ENCODE peak calls at places on chromosomes 7 and 10, in six cellular contexts. One of them, this sample, is unnamed.

GRCh38 chr10:67666416-67667043 is 29.5 kb downstream of the CTNNA3 start:
- DNase-seq in sigmoid colon: no peak
- DNase-seq in K562: peak
- DNase-seq in IMR-90: peak
- DNase-seq in NB4: peak
- DNase-seq in esophagus squamous epithelium: no peak
- DNase-seq in this sample: peak

GRCh38 chr7:28328822-28329615 is 83.3 kb upstream of the CREB5 start:
- DNase-seq in sigmoid colon: no peak
- DNase-seq in K562: no peak
- DNase-seq in IMR-90: no peak
- DNase-seq in NB4: no peak
- DNase-seq in esophagus squamous epithelium: no peak
- DNase-seq in this sample: no peak

GRCh38 chr10:52615349-52615748 is 157.2 kb downstream of the MBL2 start:
- DNase-seq in sigmoid colon: no peak
- DNase-seq in K562: no peak
- DNase-seq in IMR-90: peak
- DNase-seq in NB4: no peak
- DNase-seq in esophagus squamous epithelium: no peak
- DNase-seq in this sample: no peak

GRCh38 chr7:19410096-19410495 is 264.9 kb upstream of the FERD3L start:
- DNase-seq in sigmoid colon: no peak
- DNase-seq in K562: no peak
- DNase-seq in IMR-90: peak
- DNase-seq in NB4: no peak
- DNase-seq in esophagus squamous epithelium: no peak
- DNase-seq in this sample: no peak

GRCh38 chr7:30894866-30895408 is 16.7 kb upstream of the AQP1 start:
- DNase-seq in sigmoid colon: no peak
- DNase-seq in K562: no peak
- DNase-seq in IMR-90: no peak
- DNase-seq in NB4: peak
- DNase-seq in esophagus squamous epithelium: no peak
- DNase-seq in this sample: peak

GRCh38 chr10:102542800-102543418 is 39.1 kb downstream of the SUFU start:
- DNase-seq in sigmoid colon: no peak
- DNase-seq in K562: no peak
- DNase-seq in IMR-90: peak
- DNase-seq in NB4: no peak
- DNase-seq in esophagus squamous epithelium: no peak
- DNase-seq in this sample: no peak

GRCh38 chr7:5375925-5376324 is 47.7 kb downstream of the TNRC18 start:
- DNase-seq in sigmoid colon: no peak
- DNase-seq in K562: no peak
- DNase-seq in IMR-90: no peak
- DNase-seq in NB4: peak
- DNase-seq in esophagus squamous epithelium: no peak
- DNase-seq in this sample: no peak

GRCh38 chr10:71718165-71718678 is 1.4 kb downstream of the C10orf105 start:
- DNase-seq in sigmoid colon: no peak
- DNase-seq in K562: no peak
- DNase-seq in IMR-90: no peak
- DNase-seq in NB4: no peak
- DNase-seq in esophagus squamous epithelium: no peak
- DNase-seq in this sample: no peak

GRCh38 chr7:114345494-114345893 is 69.1 kb upstream of the FOXP2 start:
- DNase-seq in sigmoid colon: no peak
- DNase-seq in K562: no peak
- DNase-seq in IMR-90: peak
- DNase-seq in NB4: no peak
- DNase-seq in esophagus squamous epithelium: no peak
- DNase-seq in this sample: no peak

GRCh38 chr10:45419673-45420020 is 45.6 kb downstream of the ALOX5 start:
- DNase-seq in sigmoid colon: no peak
- DNase-seq in K562: peak
- DNase-seq in IMR-90: no peak
- DNase-seq in NB4: no peak
- DNase-seq in esophagus squamous epithelium: no peak
- DNase-seq in this sample: no peak

DNA sequence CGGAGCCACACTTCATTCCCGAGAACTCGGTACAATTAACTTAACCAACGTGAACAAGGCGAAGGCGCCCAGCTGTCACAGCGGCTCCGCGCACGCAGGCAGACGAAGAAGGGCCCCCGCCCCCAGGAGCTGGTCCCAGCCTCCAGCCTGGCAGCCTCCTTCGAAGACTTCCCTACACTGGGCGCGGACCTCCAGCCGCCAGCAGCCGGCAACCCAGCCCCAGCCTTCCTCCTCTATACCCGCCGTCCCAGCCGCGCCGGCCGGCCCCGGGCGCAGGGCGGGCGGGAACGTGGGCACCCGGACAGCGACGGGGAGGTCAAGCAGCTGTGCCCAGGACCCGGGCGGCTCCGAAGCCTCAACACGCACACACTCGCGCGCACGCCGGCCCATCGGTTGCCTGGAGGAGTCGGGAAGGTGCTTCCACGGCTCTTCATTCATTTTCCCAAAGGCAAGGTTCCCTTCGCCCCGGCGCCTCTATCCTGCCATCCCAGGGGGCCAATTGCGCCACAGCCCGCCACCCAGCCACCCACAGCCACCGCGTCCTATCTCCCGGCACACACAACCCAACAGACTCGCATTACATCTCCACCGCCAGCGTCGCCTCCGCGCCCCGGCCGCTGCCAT is 1.6 kb downstream of the CHST15 start:
- DNase-seq in sigmoid colon: peak
- DNase-seq in K562: no peak
- DNase-seq in IMR-90: no peak
- DNase-seq in NB4: no peak
- DNase-seq in esophagus squamous epithelium: no peak
- DNase-seq in this sample: no peak
- TF ChIP-seq POLR2A in sigmoid colon: no peak
- TF ChIP-seq POLR2A in K562: no peak
- TF ChIP-seq POLR2A in IMR-90: no peak
- TF ChIP-seq POLR2A in NB4: no peak
- TF ChIP-seq POLR2A in esophagus squamous epithelium: no peak
- TF ChIP-seq POLR2A in this sample: no peak

GRCh38 chr7:139830779-139831498 is 1.9 kb downstream of the TBXAS1 start:
- DNase-seq in sigmoid colon: no peak
- DNase-seq in K562: no peak
- DNase-seq in IMR-90: no peak
- DNase-seq in NB4: peak
- DNase-seq in esophagus squamous epithelium: no peak
- DNase-seq in this sample: no peak

GRCh38 chr7:139830292-139830691 is 1.2 kb downstream of the TBXAS1 start:
- DNase-seq in sigmoid colon: no peak
- DNase-seq in K562: no peak
- DNase-seq in IMR-90: no peak
- DNase-seq in NB4: no peak
- DNase-seq in esophagus squamous epithelium: no peak
- DNase-seq in this sample: no peak

GRCh38 chr7:139828446-139828845 is 618 bp upstream of the TBXAS1 start:
- DNase-seq in sigmoid colon: no peak
- DNase-seq in K562: no peak
- DNase-seq in IMR-90: no peak
- DNase-seq in NB4: peak
- DNase-seq in esophagus squamous epithelium: no peak
- DNase-seq in this sample: no peak

GRCh38 chr7:139829654-139830130 is 628 bp downstream of the TBXAS1 start:
- DNase-seq in sigmoid colon: no peak
- DNase-seq in K562: no peak
- DNase-seq in IMR-90: peak
- DNase-seq in NB4: peak
- DNase-seq in esophagus squamous epithelium: no peak
- DNase-seq in this sample: no peak

GRCh38 chr7:139828880-139829653 is at the start of gene TBXAS1:
- DNase-seq in sigmoid colon: no peak
- DNase-seq in K562: no peak
- DNase-seq in IMR-90: peak
- DNase-seq in NB4: peak
- DNase-seq in esophagus squamous epithelium: no peak
- DNase-seq in this sample: no peak
- TF ChIP-seq POLR2A in sigmoid colon: no peak
- TF ChIP-seq POLR2A in K562: no peak
- TF ChIP-seq POLR2A in IMR-90: no peak
- TF ChIP-seq POLR2A in NB4: peak
- TF ChIP-seq POLR2A in esophagus squamous epithelium: no peak
- TF ChIP-seq POLR2A in this sample: no peak

GRCh38 chr7:150629347-150629746 is 2.8 kb downstream of the GIMAP6 start:
- DNase-seq in sigmoid colon: no peak
- DNase-seq in K562: no peak
- DNase-seq in IMR-90: no peak
- DNase-seq in NB4: no peak
- DNase-seq in esophagus squamous epithelium: no peak
- DNase-seq in this sample: no peak
- TF ChIP-seq POLR2A in sigmoid colon: no peak
- TF ChIP-seq POLR2A in K562: no peak
- TF ChIP-seq POLR2A in IMR-90: no peak
- TF ChIP-seq POLR2A in NB4: no peak
- TF ChIP-seq POLR2A in esophagus squamous epithelium: no peak
- TF ChIP-seq POLR2A in this sample: no peak

DNA sequence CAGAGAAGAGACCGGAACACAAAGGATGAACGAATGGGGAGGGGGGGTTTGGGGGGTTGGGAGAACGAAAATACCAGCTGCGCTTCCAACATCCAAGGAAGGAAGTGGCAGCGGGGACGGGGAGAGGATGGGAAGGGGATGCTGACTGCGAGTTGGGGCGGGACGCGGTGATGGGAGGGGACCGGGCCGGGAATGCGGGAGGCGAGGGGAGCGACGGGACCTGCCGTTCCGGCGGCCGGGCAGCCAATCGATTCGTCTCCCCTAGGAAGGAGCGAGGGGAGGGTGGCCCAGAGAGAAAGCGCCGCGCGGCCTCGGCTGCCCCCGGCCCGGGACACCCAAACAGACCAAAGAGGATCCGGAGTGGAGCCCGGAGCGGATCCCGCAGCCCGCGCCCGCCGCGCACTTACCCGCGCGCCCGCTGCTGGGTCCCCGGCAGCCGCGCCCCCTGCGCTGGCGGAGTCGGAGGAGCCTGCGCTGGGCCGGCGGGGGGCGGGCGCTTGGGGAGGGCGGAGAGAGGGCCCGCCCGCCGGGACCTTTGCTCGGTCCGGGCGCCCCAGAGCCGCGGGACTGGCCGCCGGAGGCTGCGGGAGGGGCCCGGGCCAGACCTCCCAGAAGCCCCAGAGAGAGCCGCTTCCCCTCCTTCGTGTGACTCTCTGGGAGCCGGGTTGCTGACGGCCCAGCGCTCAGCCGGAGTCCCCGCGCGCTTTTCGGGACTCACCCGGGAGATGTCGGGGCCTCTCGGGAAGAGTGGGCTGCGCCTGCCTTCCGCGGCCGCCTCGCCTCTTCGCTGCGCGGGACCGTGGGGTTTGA is at the start of gene GSDME:
- DNase-seq in sigmoid colon: peak
- DNase-seq in K562: peak
- DNase-seq in IMR-90: peak
- DNase-seq in NB4: peak
- DNase-seq in esophagus squamous epithelium: no peak
- DNase-seq in this sample: peak
- TF ChIP-seq POLR2A in sigmoid colon: no peak
- TF ChIP-seq POLR2A in K562: no peak
- TF ChIP-seq POLR2A in IMR-90: no peak
- TF ChIP-seq POLR2A in NB4: no peak
- TF ChIP-seq POLR2A in esophagus squamous epithelium: no peak
- TF ChIP-seq POLR2A in this sample: no peak

GRCh38 chr10:22618081-22618785 is 96.1 kb downstream of the PIP4K2A start:
- DNase-seq in sigmoid colon: no peak
- DNase-seq in K562: no peak
- DNase-seq in IMR-90: peak
- DNase-seq in NB4: peak
- DNase-seq in esophagus squamous epithelium: no peak
- DNase-seq in this sample: peak
- TF ChIP-seq POLR2A in sigmoid colon: no peak
- TF ChIP-seq POLR2A in K562: no peak
- TF ChIP-seq POLR2A in IMR-90: no peak
- TF ChIP-seq POLR2A in NB4: no peak
- TF ChIP-seq POLR2A in esophagus squamous epithelium: no peak
- TF ChIP-seq POLR2A in this sample: no peak